ENCODE peak calls at places on chromosome 22, in seven cellular contexts. G is keratinocyte; E is RWPE1; V is CD4-positive, alpha-beta T cell; T is brain microvascular endothelial cell; L is heart right ventricle; O is ovary. D is an unnamed sample.

GRCh38 chr22:23222033-23222840 is 41.9 kb downstream of the BCR start:
- DNase-seq in T (no peak), L (no peak), E (no peak), O (no peak), G (no peak), V (no peak), D (no peak)

GRCh38 chr22:30568137-30568805 is 6.2 kb downstream of the GAL3ST1 start:
- DNase-seq in V (no peak), T (no peak), L (no peak), E (no peak), G (no peak), O (no peak), D (no peak)

GRCh38 chr22:11042116-11042515 is 4485.9 kb upstream of the OR11H1 start:
- DNase-seq in G (no peak), T (no peak), V (no peak), L (no peak), E (no peak), O (no peak), D (no peak)

GRCh38 chr22:46942816-46943783 is 180.7 kb downstream of the TBC1D22A start:
- DNase-seq in G (no peak), T (no peak), E (no peak), L (peak), V (no peak), O (no peak), D (no peak)

GRCh38 chr22:35065796-35066218 is at the start of gene ISX:
- DNase-seq in O (no peak), E (no peak), T (no peak), L (no peak), G (no peak), V (no peak), D (no peak)

GRCh38 chr22:50169774-50170341 is 673 bp upstream of the PANX2 start:
- DNase-seq in E (no peak), G (no peak), O (peak), T (no peak), V (no peak), L (no peak), D (no peak)

GRCh38 chr22:33000342-33001280 is 57.6 kb downstream of the SYN3 start:
- DNase-seq in E (peak), V (peak), L (peak), O (peak), T (peak), G (no peak), D (no peak)

GRCh38 chr22:44311855-44312170 is 938 bp downstream of the SHISAL1 start:
- DNase-seq in V (no peak), L (no peak), G (peak), T (peak), O (no peak), E (peak), D (no peak)

GRCh38 chr22:37416806-37417205 is 10.5 kb downstream of the ELFN2 start:
- DNase-seq in G (no peak), E (no peak), O (no peak), T (no peak), V (peak), L (no peak), D (peak)

GRCh38 chr22:32324505-32325415 is 32.9 kb upstream of the RFPL3 start:
- DNase-seq in T (no peak), E (no peak), L (no peak), O (no peak), V (no peak), G (no peak), D (no peak)

GRCh38 chr22:45210577-45211431 is 29.9 kb downstream of the KIAA0930 start:
- DNase-seq in T (no peak), G (no peak), V (no peak), O (no peak), E (no peak), L (no peak), D (no peak)

GRCh38 chr22:37203354-37204044 is 8.8 kb downstream of the SSTR3 start:
- DNase-seq in O (no peak), G (no peak), V (no peak), E (no peak), T (no peak), L (no peak), D (no peak)

GRCh38 chr22:22092974-22093373 is 110.4 kb upstream of the TOP3B start:
- DNase-seq in E (no peak), G (no peak), O (no peak), T (no peak), V (no peak), L (no peak), D (no peak)

GRCh38 chr22:38937036-38937435 is 20.4 kb upstream of the APOBEC3A start:
- DNase-seq in E (no peak), G (no peak), T (no peak), V (no peak), L (no peak), O (no peak), D (no peak)
- H3K27ac ChIP-seq in E (no peak), G (no peak), T (no peak), V (no peak), L (no peak), O (no peak), D (no peak)

DNA sequence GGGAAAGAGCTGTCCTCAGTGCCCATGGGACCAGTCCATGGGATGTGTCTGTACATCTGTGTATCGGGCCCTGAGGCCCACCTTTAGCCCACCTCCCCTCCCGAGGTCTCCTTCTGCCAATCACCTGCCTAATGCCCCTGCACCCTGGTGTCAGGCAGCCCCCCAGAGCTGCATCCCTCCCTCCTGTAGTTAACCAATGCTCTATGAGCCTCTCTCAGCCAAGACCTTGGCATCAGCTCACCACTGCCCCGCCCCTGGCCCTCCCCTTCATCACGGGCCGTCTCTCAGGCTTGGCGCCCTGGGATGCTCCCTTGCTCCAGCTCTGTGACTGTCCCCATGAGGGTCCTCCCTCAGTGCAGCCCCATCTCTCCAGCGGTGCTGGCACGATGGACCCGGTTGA is 18.5 kb downstream of the MGAT3 start:
- DNase-seq in O (no peak), L (no peak), G (no peak), E (no peak), V (no peak), T (no peak), D (peak)
- H3K27ac ChIP-seq in O (no peak), L (no peak), G (no peak), E (no peak), V (no peak), T (no peak), D (peak)

GRCh38 chr22:24392218-24392931 is 35.0 kb upstream of the ADORA2A start:
- DNase-seq in L (no peak), O (no peak), T (no peak), E (no peak), G (no peak), V (no peak), D (no peak)

GRCh38 chr22:24390156-24390555 is 37.2 kb upstream of the ADORA2A start:
- DNase-seq in O (no peak), G (no peak), T (no peak), V (no peak), E (no peak), L (no peak), D (no peak)

GRCh38 chr22:24390576-24390975 is 36.8 kb upstream of the ADORA2A start:
- DNase-seq in G (no peak), L (no peak), E (no peak), T (peak), V (no peak), O (no peak), D (no peak)

GRCh38 chr22:24391836-24392217 is 35.6 kb upstream of the ADORA2A start:
- DNase-seq in O (no peak), G (no peak), T (peak), V (no peak), E (no peak), L (no peak), D (no peak)

DNA sequence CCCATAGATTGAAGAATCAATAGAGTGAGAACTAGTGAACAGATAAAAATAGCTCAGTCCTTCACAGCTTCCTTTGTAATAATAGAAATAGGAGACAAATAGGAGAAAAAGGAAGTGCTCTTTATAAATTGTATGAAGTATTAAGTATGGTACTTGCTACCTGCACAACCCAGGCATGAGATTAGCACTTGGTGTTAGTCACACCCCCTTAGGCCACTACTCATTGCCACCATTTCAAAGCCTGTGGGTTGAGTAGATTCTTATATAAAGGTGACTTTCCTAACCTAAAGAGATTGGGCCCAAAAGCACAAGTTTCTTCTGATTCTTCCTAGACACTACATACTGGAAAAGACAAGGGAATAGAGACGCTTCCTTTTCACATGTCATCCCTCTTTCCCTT is 37.7 kb upstream of the ADORA2A start:
- DNase-seq in O (no peak), L (no peak), E (no peak), V (no peak), T (no peak), G (no peak), D (no peak)
- H3K27ac ChIP-seq in O (no peak), L (peak), E (no peak), V (no peak), T (no peak), G (no peak), D (no peak)

GRCh38 chr22:38841211-38841610 is 2.6 kb downstream of the NPTXR start:
- DNase-seq in T (no peak), V (no peak), E (no peak), G (no peak), L (no peak), O (no peak), D (no peak)

GRCh38 chr22:38843716-38844660 is at the start of gene NPTXR:
- DNase-seq in L (no peak), G (no peak), V (peak), O (peak), T (no peak), E (peak), D (no peak)

GRCh38 chr22:38841635-38842034 is 2.2 kb downstream of the NPTXR start:
- DNase-seq in L (no peak), V (no peak), O (no peak), E (no peak), T (no peak), G (no peak), D (no peak)

GRCh38 chr22:38842512-38843200 is 1.2 kb downstream of the NPTXR start:
- DNase-seq in L (no peak), O (no peak), G (no peak), E (no peak), T (no peak), V (no peak), D (no peak)

GRCh38 chr22:38843201-38843715 is 570 bp downstream of the NPTXR start:
- DNase-seq in E (peak), T (peak), G (no peak), O (peak), L (no peak), V (peak), D (peak)
- H3K27ac ChIP-seq in E (no peak), T (no peak), G (no peak), O (peak), L (peak), V (no peak), D (no peak)

GRCh38 chr22:36144886-36145541 is 15.5 kb downstream of the APOL3 start:
- DNase-seq in V (no peak), L (peak), O (peak), E (peak), T (peak), G (no peak), D (no peak)
- H3K27ac ChIP-seq in V (no peak), L (no peak), O (no peak), E (no peak), T (no peak), G (no peak), D (no peak)

DNA sequence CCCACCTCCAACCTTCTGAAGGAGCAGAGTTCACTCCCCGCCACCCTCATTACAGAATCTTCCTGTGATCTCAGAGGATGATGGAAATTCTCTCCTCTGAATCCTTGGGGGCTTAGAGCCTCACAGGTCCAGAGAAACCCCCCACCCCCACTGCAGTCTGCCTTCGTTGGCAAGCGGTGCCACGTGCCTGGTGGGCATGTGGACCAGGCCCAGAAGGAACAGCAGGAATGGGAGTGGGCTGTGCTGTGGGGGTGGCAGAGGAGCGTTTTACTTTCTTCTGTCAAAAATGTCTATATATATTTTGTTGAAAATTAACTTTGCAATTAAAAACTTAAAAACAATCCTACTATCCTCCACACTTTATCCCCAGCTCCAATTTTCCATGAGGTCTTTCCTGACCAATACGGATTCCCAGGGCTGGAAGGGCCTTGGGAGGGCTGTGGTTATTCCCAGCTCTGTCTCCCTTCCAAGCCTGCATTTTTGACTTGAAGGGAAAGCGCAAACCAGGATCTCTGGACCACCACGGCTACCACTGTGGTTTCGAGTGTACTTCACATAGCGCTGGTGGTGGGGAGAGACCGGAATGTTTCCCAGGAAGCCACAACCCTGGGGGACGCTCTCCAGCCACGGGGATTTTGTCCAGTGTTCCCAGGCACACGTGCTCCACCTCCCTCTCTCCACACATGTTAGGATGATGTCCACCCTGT is 986 bp upstream of the NPTXR start:
- DNase-seq in V (no peak), E (no peak), T (no peak), L (no peak), O (no peak), G (no peak), D (no peak)
- H3K27ac ChIP-seq in V (no peak), E (no peak), T (no peak), L (no peak), O (peak), G (no peak), D (no peak)

GRCh38 chr22:29113329-29113728 is 40.5 kb downstream of the KREMEN1 start:
- DNase-seq in G (no peak), L (no peak), O (no peak), V (no peak), E (no peak), T (no peak), D (no peak)
- H3K27ac ChIP-seq in G (no peak), L (no peak), O (no peak), V (no peak), E (no peak), T (no peak), D (peak)